ENCODE peak calls at places on chromosomes 4 and X, in eight cellular contexts. One of them, this sample, is unnamed.
A peak's percentile ranks its signal among the peaks of the same experiment; 100 is the strongest.

GRCh38 chrX:150635952-150636351 is 57.2 kb upstream of the MTMR1 start:
- DNase-seq in ovary: no peak
- DNase-seq in HCT116: no peak
- DNase-seq in dorsolateral prefrontal cortex: no peak
- DNase-seq in lung: no peak
- DNase-seq in AG04450: peak; percentile 10
- DNase-seq in fibroblast of lung: peak; percentile 71
- DNase-seq in heart left ventricle: no peak
- DNase-seq in this sample: peak; percentile 11

GRCh38 chr4:181418491-181418890 is 824.7 kb upstream of the TENM3 start:
- DNase-seq in HCT116: no peak
- DNase-seq in fibroblast of lung: no peak
- DNase-seq in ovary: no peak
- DNase-seq in dorsolateral prefrontal cortex: no peak
- DNase-seq in heart left ventricle: no peak
- DNase-seq in AG04450: no peak
- DNase-seq in lung: no peak
- DNase-seq in this sample: no peak

GRCh38 chrX:129738466-129739308 is at the start of gene XPNPEP2:
- DNase-seq in ovary: peak; percentile 53
- DNase-seq in HCT116: no peak
- DNase-seq in dorsolateral prefrontal cortex: no peak
- DNase-seq in AG04450: no peak
- DNase-seq in lung: no peak
- DNase-seq in fibroblast of lung: no peak
- DNase-seq in heart left ventricle: peak; percentile 44
- DNase-seq in this sample: no peak

GRCh38 chrX:65601530-65602281 is 65.7 kb upstream of the MSN start:
- DNase-seq in AG04450: peak; percentile 20
- DNase-seq in HCT116: no peak
- DNase-seq in dorsolateral prefrontal cortex: peak; percentile 11
- DNase-seq in fibroblast of lung: peak; percentile 85
- DNase-seq in ovary: peak; percentile 79
- DNase-seq in lung: peak; percentile 86
- DNase-seq in heart left ventricle: peak; percentile 92
- DNase-seq in this sample: peak; percentile 69

GRCh38 chr4:91113130-91113706 is 986.0 kb downstream of the CCSER1 start:
- DNase-seq in dorsolateral prefrontal cortex: no peak
- DNase-seq in HCT116: peak; percentile 28
- DNase-seq in ovary: no peak
- DNase-seq in AG04450: no peak
- DNase-seq in heart left ventricle: no peak
- DNase-seq in lung: no peak
- DNase-seq in fibroblast of lung: peak; percentile 20
- DNase-seq in this sample: no peak

GRCh38 chr4:40305329-40306193 is 29.6 kb upstream of the CHRNA9 start:
- DNase-seq in HCT116: no peak
- DNase-seq in AG04450: no peak
- DNase-seq in dorsolateral prefrontal cortex: no peak
- DNase-seq in ovary: no peak
- DNase-seq in lung: no peak
- DNase-seq in fibroblast of lung: no peak
- DNase-seq in heart left ventricle: no peak
- DNase-seq in this sample: no peak

GRCh38 chrX:12153317-12153716 is 15.0 kb downstream of the FRMPD4 start:
- DNase-seq in dorsolateral prefrontal cortex: no peak
- DNase-seq in heart left ventricle: no peak
- DNase-seq in AG04450: no peak
- DNase-seq in lung: no peak
- DNase-seq in HCT116: no peak
- DNase-seq in ovary: no peak
- DNase-seq in fibroblast of lung: no peak
- DNase-seq in this sample: no peak

GRCh38 chrX:37509349-37509748 is 62.1 kb upstream of the LANCL3 start:
- DNase-seq in lung: no peak
- DNase-seq in ovary: no peak
- DNase-seq in dorsolateral prefrontal cortex: no peak
- DNase-seq in heart left ventricle: no peak
- DNase-seq in AG04450: no peak
- DNase-seq in fibroblast of lung: no peak
- DNase-seq in HCT116: no peak
- DNase-seq in this sample: no peak

GRCh38 chr4:138670681-138671080 is 344.9 kb upstream of the NOCT start:
- DNase-seq in heart left ventricle: no peak
- DNase-seq in AG04450: no peak
- DNase-seq in lung: no peak
- DNase-seq in ovary: no peak
- DNase-seq in fibroblast of lung: no peak
- DNase-seq in HCT116: no peak
- DNase-seq in dorsolateral prefrontal cortex: no peak
- DNase-seq in this sample: no peak

GRCh38 chr4:42906906-42907774 is 14.6 kb downstream of the GRXCR1 start:
- DNase-seq in ovary: no peak
- DNase-seq in lung: no peak
- DNase-seq in dorsolateral prefrontal cortex: no peak
- DNase-seq in HCT116: no peak
- DNase-seq in heart left ventricle: no peak
- DNase-seq in AG04450: no peak
- DNase-seq in fibroblast of lung: peak; percentile 2
- DNase-seq in this sample: no peak

GRCh38 chr4:140112576-140112975 is 41.4 kb downstream of the MAML3 start:
- DNase-seq in fibroblast of lung: peak; percentile 36
- DNase-seq in dorsolateral prefrontal cortex: no peak
- DNase-seq in HCT116: no peak
- DNase-seq in AG04450: no peak
- DNase-seq in heart left ventricle: no peak
- DNase-seq in lung: no peak
- DNase-seq in ovary: no peak
- DNase-seq in this sample: no peak

GRCh38 chrX:111006119-111006518 is 89.9 kb upstream of the PAK3 start:
- DNase-seq in AG04450: no peak
- DNase-seq in ovary: no peak
- DNase-seq in fibroblast of lung: no peak
- DNase-seq in heart left ventricle: no peak
- DNase-seq in lung: no peak
- DNase-seq in HCT116: no peak
- DNase-seq in dorsolateral prefrontal cortex: no peak
- DNase-seq in this sample: no peak

GRCh38 chrX:53481816-53482485 is 47.8 kb upstream of the HSD17B10 start:
- DNase-seq in dorsolateral prefrontal cortex: peak; percentile 47
- DNase-seq in heart left ventricle: no peak
- DNase-seq in ovary: peak; percentile 18
- DNase-seq in AG04450: peak; percentile 21
- DNase-seq in lung: peak; percentile 63
- DNase-seq in fibroblast of lung: peak; percentile 57
- DNase-seq in HCT116: peak; percentile 45
- DNase-seq in this sample: peak; percentile 40

GRCh38 chr4:132266374-132266773 is 882.7 kb upstream of the PCDH10 start:
- DNase-seq in ovary: no peak
- DNase-seq in fibroblast of lung: no peak
- DNase-seq in AG04450: no peak
- DNase-seq in heart left ventricle: no peak
- DNase-seq in dorsolateral prefrontal cortex: no peak
- DNase-seq in HCT116: no peak
- DNase-seq in lung: no peak
- DNase-seq in this sample: no peak

GRCh38 chrX:86349115-86349514 is 200.9 kb downstream of the DACH2 start:
- DNase-seq in fibroblast of lung: no peak
- DNase-seq in lung: no peak
- DNase-seq in ovary: no peak
- DNase-seq in heart left ventricle: no peak
- DNase-seq in HCT116: no peak
- DNase-seq in AG04450: no peak
- DNase-seq in dorsolateral prefrontal cortex: no peak
- DNase-seq in this sample: no peak

GRCh38 chrX:70026112-70026850 is 23.5 kb downstream of the AWAT2 start:
- DNase-seq in heart left ventricle: no peak
- DNase-seq in lung: no peak
- DNase-seq in fibroblast of lung: no peak
- DNase-seq in ovary: no peak
- DNase-seq in dorsolateral prefrontal cortex: no peak
- DNase-seq in AG04450: no peak
- DNase-seq in HCT116: no peak
- DNase-seq in this sample: no peak

GRCh38 chr4:77178560-77178959 is 21.6 kb downstream of the CCNG2 start:
- DNase-seq in lung: no peak
- DNase-seq in HCT116: no peak
- DNase-seq in heart left ventricle: no peak
- DNase-seq in ovary: no peak
- DNase-seq in fibroblast of lung: no peak
- DNase-seq in AG04450: no peak
- DNase-seq in dorsolateral prefrontal cortex: no peak
- DNase-seq in this sample: no peak

GRCh38 chr4:77177196-77177595 is 20.2 kb downstream of the CCNG2 start:
- DNase-seq in lung: no peak
- DNase-seq in dorsolateral prefrontal cortex: no peak
- DNase-seq in heart left ventricle: no peak
- DNase-seq in fibroblast of lung: no peak
- DNase-seq in HCT116: no peak
- DNase-seq in ovary: no peak
- DNase-seq in AG04450: peak; percentile 29
- DNase-seq in this sample: no peak

GRCh38 chr4:77174426-77174825 is 17.4 kb downstream of the CCNG2 start:
- DNase-seq in fibroblast of lung: peak; percentile 40
- DNase-seq in HCT116: no peak
- DNase-seq in heart left ventricle: no peak
- DNase-seq in ovary: no peak
- DNase-seq in lung: no peak
- DNase-seq in dorsolateral prefrontal cortex: no peak
- DNase-seq in AG04450: no peak
- DNase-seq in this sample: no peak

GRCh38 chr4:77175201-77175610 is 18.2 kb downstream of the CCNG2 start:
- DNase-seq in AG04450: no peak
- DNase-seq in lung: no peak
- DNase-seq in fibroblast of lung: no peak
- DNase-seq in heart left ventricle: no peak
- DNase-seq in HCT116: no peak
- DNase-seq in ovary: no peak
- DNase-seq in dorsolateral prefrontal cortex: no peak
- DNase-seq in this sample: no peak

DNA sequence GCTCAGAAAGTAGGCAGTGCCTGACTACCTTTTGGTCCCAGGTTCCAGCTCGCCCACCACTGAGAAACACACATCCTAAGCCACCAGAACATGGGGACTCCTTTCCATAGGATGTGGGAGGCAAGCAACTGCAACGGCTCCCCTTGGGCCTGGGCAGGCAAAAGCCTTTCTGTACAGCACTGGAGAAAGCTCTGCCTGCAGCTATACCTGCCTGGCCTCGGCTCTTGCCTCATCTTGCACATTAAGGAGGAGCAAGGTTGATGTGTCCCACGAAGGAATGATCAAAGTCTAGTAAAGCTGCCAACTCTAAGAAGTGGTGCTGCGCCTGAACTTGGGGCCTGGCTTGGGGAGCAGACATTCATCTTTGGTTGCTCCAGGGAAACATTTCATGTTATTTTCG is 19.6 kb downstream of the CCNG2 start:
- DNase-seq in heart left ventricle: no peak
- DNase-seq in ovary: no peak
- DNase-seq in lung: no peak
- DNase-seq in HCT116: no peak
- DNase-seq in fibroblast of lung: no peak
- DNase-seq in dorsolateral prefrontal cortex: no peak
- DNase-seq in AG04450: no peak
- DNase-seq in this sample: no peak
- H3K27me3 ChIP-seq in heart left ventricle: no peaks in the 10 kb centered on the region
- H3K27me3 ChIP-seq in ovary: no peaks in the 10 kb centered on the region
- H3K27me3 ChIP-seq in lung: no peaks in the 10 kb centered on the region
- H3K27me3 ChIP-seq in HCT116: peaks cover 9% of the 10 kb centered on the region
- H3K27me3 ChIP-seq in fibroblast of lung: peaks cover 28% of the 10 kb centered on the region
- H3K27me3 ChIP-seq in dorsolateral prefrontal cortex: no peaks in the 10 kb centered on the region
- H3K27me3 ChIP-seq in AG04450: peaks cover 41% of the 10 kb centered on the region
- H3K27me3 ChIP-seq in this sample: no peaks in the 10 kb centered on the region

GRCh38 chr4:2873329-2873728 is 29.7 kb downstream of the ADD1 start:
- DNase-seq in heart left ventricle: no peak
- DNase-seq in lung: no peak
- DNase-seq in HCT116: no peak
- DNase-seq in dorsolateral prefrontal cortex: no peak
- DNase-seq in fibroblast of lung: no peak
- DNase-seq in AG04450: no peak
- DNase-seq in ovary: no peak
- DNase-seq in this sample: no peak
- H3K27ac ChIP-seq in heart left ventricle: peak overlapping the region; percentile 41
- H3K27ac ChIP-seq in lung: no peak overlapping the region
- H3K27ac ChIP-seq in HCT116: no peak overlapping the region
- H3K27ac ChIP-seq in dorsolateral prefrontal cortex: peak overlapping the region; percentile 79
- H3K27ac ChIP-seq in fibroblast of lung: no peak overlapping the region
- H3K27ac ChIP-seq in AG04450: no peak overlapping the region
- H3K27ac ChIP-seq in ovary: no peak overlapping the region
- H3K27ac ChIP-seq in this sample: no peak overlapping the region

DNA sequence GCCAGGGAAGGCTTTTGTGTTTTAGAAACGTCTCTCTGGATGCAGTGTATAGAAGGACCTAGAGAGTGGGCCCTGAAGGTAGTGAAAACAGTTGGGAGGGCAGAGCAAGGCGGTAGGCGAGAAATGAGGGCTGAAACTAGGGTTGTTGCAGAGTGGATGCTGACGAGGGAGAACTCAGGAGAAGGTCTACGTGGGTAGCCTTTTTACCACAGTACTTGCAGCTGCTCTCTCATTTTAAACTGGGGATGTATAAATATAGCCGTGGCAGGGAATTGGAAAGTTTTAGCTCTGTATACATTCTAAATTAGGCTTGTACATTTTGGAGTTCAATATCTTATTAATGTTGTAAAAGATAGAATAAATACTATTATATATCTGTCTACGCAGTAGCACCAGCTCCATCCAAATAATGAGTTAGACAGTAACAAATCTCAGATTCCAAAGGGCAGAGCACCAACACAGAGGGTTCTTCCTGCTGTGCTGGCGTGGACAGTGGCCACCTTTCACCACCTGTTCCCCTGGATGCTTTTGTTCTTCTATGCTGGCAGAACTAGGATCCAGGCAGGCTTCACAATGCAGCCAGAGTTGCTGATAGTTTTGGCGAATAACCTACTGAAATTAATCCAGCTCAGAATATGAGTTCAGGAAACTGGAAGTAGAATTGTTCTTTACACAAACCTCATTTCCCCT is 31.6 kb downstream of the CCNG2 start:
- DNase-seq in lung: no peak
- DNase-seq in AG04450: no peak
- DNase-seq in ovary: no peak
- DNase-seq in HCT116: no peak
- DNase-seq in dorsolateral prefrontal cortex: no peak
- DNase-seq in fibroblast of lung: no peak
- DNase-seq in heart left ventricle: no peak
- DNase-seq in this sample: no peak
- H3K27me3 ChIP-seq in lung: no peaks in the 10 kb centered on the region
- H3K27me3 ChIP-seq in AG04450: peaks cover 16% of the 10 kb centered on the region
- H3K27me3 ChIP-seq in ovary: no peaks in the 10 kb centered on the region
- H3K27me3 ChIP-seq in HCT116: peaks cover 4% of the 10 kb centered on the region
- H3K27me3 ChIP-seq in dorsolateral prefrontal cortex: no peaks in the 10 kb centered on the region
- H3K27me3 ChIP-seq in fibroblast of lung: peaks cover 6% of the 10 kb centered on the region
- H3K27me3 ChIP-seq in heart left ventricle: no peaks in the 10 kb centered on the region
- H3K27me3 ChIP-seq in this sample: no peaks in the 10 kb centered on the region

DNA sequence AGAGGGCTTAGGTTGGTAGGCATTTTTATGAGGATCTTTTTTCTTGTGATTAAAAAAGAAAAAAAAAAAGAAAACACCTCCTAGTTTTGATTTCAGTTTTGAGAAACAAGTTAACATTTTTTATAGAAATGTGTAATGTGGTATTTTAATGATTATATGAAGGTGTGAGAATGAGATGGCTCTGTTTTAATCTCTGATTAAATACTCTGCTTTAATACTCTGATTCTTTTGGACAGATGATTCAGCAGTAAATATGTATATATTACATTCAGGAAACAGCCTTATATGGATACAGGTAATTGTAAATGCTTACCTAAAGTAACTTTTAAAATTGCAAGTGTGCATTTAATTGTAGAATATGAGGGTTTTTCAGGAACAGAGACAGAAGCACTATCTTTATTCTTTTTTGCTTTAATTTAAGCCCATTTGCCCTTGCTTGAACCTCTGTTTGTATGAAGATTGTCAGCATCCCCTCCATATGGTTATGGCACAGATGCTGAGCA is 101.1 kb upstream of the TLR2 start:
- DNase-seq in dorsolateral prefrontal cortex: no peak
- DNase-seq in fibroblast of lung: no peak
- DNase-seq in HCT116: no peak
- DNase-seq in ovary: no peak
- DNase-seq in heart left ventricle: no peak
- DNase-seq in AG04450: no peak
- DNase-seq in lung: no peak
- DNase-seq in this sample: no peak
- H3K27ac ChIP-seq in dorsolateral prefrontal cortex: no peak overlapping the region
- H3K27ac ChIP-seq in fibroblast of lung: no peak overlapping the region
- H3K27ac ChIP-seq in HCT116: no peak overlapping the region
- H3K27ac ChIP-seq in ovary: no peak overlapping the region
- H3K27ac ChIP-seq in heart left ventricle: no peak overlapping the region
- H3K27ac ChIP-seq in AG04450: no peak overlapping the region
- H3K27ac ChIP-seq in lung: no peak overlapping the region
- H3K27ac ChIP-seq in this sample: no peak overlapping the region